ENCODE peak calls at places on chromosomes 6 and 20, in four cellular contexts. Q, N, R and Z are unnamed samples. For H3K4me1, the result is how much of the 10 kb centered on the place peaks cover.

GRCh38 chr6:82906489-82906888 is 159.2 kb downstream of the UBE3D start:
- DNase-seq in Q (no peak), R (no peak), N (no peak), Z (no peak)

GRCh38 chr6:104472245-104472644 is 387.5 kb downstream of the HACE1 start:
- DNase-seq in N (no peak), Q (no peak), R (no peak), Z (no peak)

GRCh38 chr20:58905236-58905635 is 52.7 kb downstream of the GNAS start:
- DNase-seq in N (no peak), R (no peak), Q (no peak), Z (no peak)

GRCh38 chr6:158801655-158802294 is 17.4 kb downstream of the EZR start:
- DNase-seq in R (peak), Q (peak), N (peak), Z (peak)

GRCh38 chr6:140183881-140184280 is 809.4 kb upstream of the CITED2 start:
- DNase-seq in Q (no peak), R (no peak), N (no peak), Z (no peak)

GRCh38 chr20:32964575-32964974 is 39.7 kb downstream of the SUN5 start:
- DNase-seq in N (no peak), R (no peak), Q (peak), Z (no peak)

GRCh38 chr6:1363298-1363697 is 26.1 kb upstream of the FOXF2 start:
- DNase-seq in R (no peak), Q (no peak), N (no peak), Z (no peak)

GRCh38 chr6:70901324-70901723 is 55.5 kb downstream of the B3GAT2 start:
- DNase-seq in Q (no peak), N (no peak), R (no peak), Z (no peak)

GRCh38 chr6:42820509-42821340 is 38.9 kb downstream of the BICRAL start:
- DNase-seq in Q (peak), R (no peak), N (no peak), Z (peak)

GRCh38 chr6:52712136-52712535 is 41.2 kb downstream of the TMEM14A start:
- DNase-seq in R (no peak), N (no peak), Q (no peak), Z (no peak)

GRCh38 chr6:86712039-86712438 is 225.3 kb upstream of the HTR1E start:
- DNase-seq in R (no peak), N (no peak), Q (no peak), Z (no peak)

GRCh38 chr20:23366384-23366783 is 4.4 kb downstream of the GZF1 start:
- DNase-seq in R (no peak), N (no peak), Q (no peak), Z (no peak)

GRCh38 chr6:105816875-105817274 is 269.3 kb upstream of the PRDM1 start:
- DNase-seq in R (no peak), N (no peak), Q (no peak), Z (no peak)

GRCh38 chr6:140202964-140203363 is 828.5 kb upstream of the CITED2 start:
- DNase-seq in N (no peak), Q (no peak), R (no peak), Z (no peak)

GRCh38 chr20:49765413-49765736 is 47.3 kb upstream of the SLC9A8 start:
- DNase-seq in R (no peak), Q (no peak), N (no peak), Z (no peak)

GRCh38 chr6:119172813-119173212 is 94.3 kb upstream of the FAM184A start:
- DNase-seq in R (no peak), Q (no peak), N (no peak), Z (no peak)

GRCh38 chr6:111210074-111210729 is 122.9 kb downstream of the SLC16A10 start:
- DNase-seq in R (no peak), Q (no peak), N (no peak), Z (no peak)

GRCh38 chr20:38843346-38843745 is 37.8 kb downstream of the PPP1R16B start:
- DNase-seq in Q (no peak), R (no peak), N (no peak), Z (no peak)

GRCh38 chr20:6714202-6714800 is 53.2 kb upstream of the BMP2 start:
- DNase-seq in R (peak), N (peak), Q (no peak), Z (no peak)

GRCh38 chr6:31042801-31043200 is 32.5 kb downstream of the MUC22 start:
- DNase-seq in Q (no peak), N (peak), R (peak), Z (peak)

GRCh38 chr6:128071212-128071611 is 170.4 kb upstream of the THEMIS start:
- DNase-seq in Q (no peak), R (no peak), N (no peak), Z (no peak)

GRCh38 chr20:1818895-1819294 is 76.3 kb upstream of the SIRPA start:
- DNase-seq in Q (no peak), R (no peak), N (no peak), Z (no peak)

GRCh38 chr6:21999012-21999528 is 297.8 kb downstream of the PRL start:
- DNase-seq in N (no peak), R (no peak), Q (no peak), Z (no peak)

GRCh38 chr20:20461526-20461925 is 93.6 kb downstream of the INSM1 start:
- DNase-seq in Q (no peak), N (no peak), R (no peak), Z (no peak)

GRCh38 chr6:35065870-35066269 is 75.3 kb downstream of the TCP11 start:
- DNase-seq in R (no peak), N (no peak), Q (no peak), Z (no peak)

GRCh38 chr6:35419431-35419830 is 32.7 kb upstream of the FANCE start:
- DNase-seq in R (no peak), N (no peak), Q (no peak), Z (no peak)

GRCh38 chr6:21033575-21034026 is 499.3 kb downstream of the CDKAL1 start:
- DNase-seq in Q (peak), R (peak), N (no peak), Z (peak)

GRCh38 chr6:1580109-1580508 is 29.6 kb upstream of the FOXC1 start:
- DNase-seq in R (no peak), Q (no peak), N (no peak), Z (no peak)

GRCh38 chr6:135521431-135521830 is 23.9 kb upstream of the AHI1 start:
- DNase-seq in N (no peak), R (no peak), Q (no peak), Z (no peak)

GRCh38 chr6:44034931-44035345 is 92.3 kb downstream of the MRPL14 start:
- DNase-seq in N (no peak), Q (no peak), R (no peak), Z (no peak)

DNA sequence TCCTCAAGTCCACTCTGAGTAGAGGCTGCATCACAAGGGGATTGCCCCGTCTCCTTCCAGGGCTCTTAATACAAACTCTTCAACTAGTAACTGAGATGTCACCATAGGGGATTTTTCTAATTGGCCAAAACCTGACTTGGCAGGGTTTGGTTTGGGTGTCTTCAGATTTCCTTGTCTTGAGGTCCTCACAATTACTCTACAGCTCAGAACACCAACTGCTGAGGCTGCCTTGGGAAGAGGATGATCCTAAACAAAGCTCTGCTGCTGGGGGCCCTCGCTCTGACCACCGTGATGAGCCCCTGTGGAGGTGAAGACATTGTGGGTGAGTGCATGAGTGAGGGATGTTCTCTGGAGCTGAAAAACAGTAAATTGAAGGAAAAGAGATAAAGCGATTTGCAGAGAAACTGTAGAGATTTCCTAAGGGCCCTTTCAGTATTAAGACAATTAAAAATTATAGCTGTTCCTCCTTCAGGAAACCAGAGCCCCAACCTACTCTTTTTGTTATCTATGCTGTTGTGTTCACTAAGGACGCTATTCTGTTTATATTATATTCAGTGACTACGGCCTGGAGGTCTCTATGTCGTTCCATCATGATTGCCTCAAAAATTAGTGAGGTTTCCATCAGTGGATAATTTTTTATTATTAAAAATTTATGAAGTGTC is at the start of gene HLA-DQA1:
- DNase-seq in N (no peak), Q (no peak), R (no peak), Z (no peak)
- TF ChIP-seq CTCF in N (no peak), Q (no peak), R (no peak), Z (no peak)

GRCh38 chr6:167551634-167552630 is 227.0 kb downstream of the TTLL2 start:
- DNase-seq in R (no peak), Q (no peak), N (no peak), Z (no peak)

GRCh38 chr6:167553716-167554115 is 228.8 kb downstream of the TTLL2 start:
- DNase-seq in N (no peak), R (no peak), Q (no peak), Z (no peak)

GRCh38 chr6:167549187-167549586 is 224.3 kb downstream of the TTLL2 start:
- DNase-seq in Q (no peak), N (no peak), R (no peak), Z (no peak)

GRCh38 chr6:167552961-167553360 is 228.1 kb downstream of the TTLL2 start:
- DNase-seq in N (no peak), R (no peak), Q (no peak), Z (no peak)

DNA sequence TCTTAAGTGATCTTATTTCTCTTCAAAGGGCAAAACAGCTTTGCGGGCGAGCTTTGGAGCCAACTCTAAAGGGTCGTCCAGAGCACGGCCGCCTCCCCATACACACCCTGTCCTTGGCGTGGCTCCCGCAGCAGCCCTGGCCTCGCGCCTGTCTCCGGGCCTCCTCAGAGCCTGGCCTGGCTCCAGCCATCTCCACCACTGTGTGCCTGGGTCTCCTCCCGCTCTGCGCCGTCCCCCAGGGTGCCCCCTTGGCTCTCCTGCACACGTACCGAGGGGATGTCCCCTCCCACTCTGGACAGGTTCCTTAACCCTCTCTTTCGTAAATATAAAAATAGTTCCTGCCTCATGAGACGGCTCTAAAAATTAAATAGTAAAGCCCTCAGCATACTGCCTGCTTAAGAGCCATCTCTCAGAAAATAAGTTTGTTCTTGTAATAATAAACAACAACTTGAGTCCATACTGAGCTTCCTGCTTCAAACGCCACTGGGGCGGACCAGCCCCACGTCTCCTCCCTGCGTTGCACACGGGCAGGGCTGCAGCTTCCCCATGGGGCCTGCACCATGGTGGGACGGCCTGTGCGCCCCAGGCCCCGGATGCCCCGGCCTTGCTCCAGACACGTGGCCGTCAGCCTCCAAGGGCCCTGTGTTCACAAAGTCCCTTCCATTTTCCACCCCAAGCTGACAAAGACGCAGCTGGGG is 226.2 kb downstream of the TTLL2 start:
- DNase-seq in N (peak), Q (peak), R (peak), Z (peak)
- H3K4me3 ChIP-seq in N (no peak), Q (no peak), R (no peak), Z (peak)

GRCh38 chr6:117837268-117837667 is 69.8 kb upstream of the SLC35F1 start:
- DNase-seq in Q (no peak), N (no peak), R (no peak), Z (no peak)
- H3K4me1 ChIP-seq in Q (under half), N (under half), R (under half), Z (under half)

DNA sequence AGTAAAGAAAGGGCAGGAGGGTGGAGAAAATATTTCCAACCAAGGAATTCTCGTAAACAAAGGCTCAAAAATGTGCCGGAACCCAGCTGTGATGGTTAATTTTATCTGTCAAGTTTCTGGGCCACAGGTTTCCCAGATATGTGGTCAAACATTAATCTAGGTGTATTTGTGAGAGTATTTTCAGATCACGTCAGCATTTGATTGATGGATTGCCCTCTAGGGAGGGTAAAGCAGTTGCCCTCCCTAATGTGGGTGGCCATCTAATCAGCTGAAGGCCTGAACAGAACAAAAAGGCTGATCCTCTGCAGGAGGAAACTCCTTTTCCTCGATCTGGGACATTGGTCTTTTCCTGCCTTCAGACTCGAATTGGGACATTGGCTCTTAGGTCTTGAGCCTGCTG is 298.7 kb upstream of the TCF21 start:
- DNase-seq in Q (no peak), N (no peak), R (no peak), Z (no peak)
- TF ChIP-seq CTCF in Q (no peak), N (no peak), R (no peak), Z (no peak)

GRCh38 chr20:62555642-62556420 is 80.0 kb upstream of the GATA5 start:
- DNase-seq in Q (no peak), R (no peak), N (no peak), Z (no peak)
- H3K4me3 ChIP-seq in Q (peak), R (no peak), N (no peak), Z (peak)